ENCODE peak calls at places on chromosomes 2 and 18, in six cellular contexts. C is epithelial cell of esophagus, D is foreskin fibroblast, P is stomach, L is hepatocyte, N is ACHN. V is an unnamed sample.

GRCh38 chr2:47422016-47422415 is 19.1 kb downstream of the MSH2 start:
- DNase-seq in C (no peak), D (peak), P (no peak), L (no peak), N (no peak), V (no peak)

GRCh38 chr2:176483901-176484568 is 214.8 kb downstream of the MTX2 start:
- DNase-seq in C (no peak), D (no peak), P (no peak), L (no peak), N (no peak), V (no peak)

GRCh38 chr2:12347049-12347448 is 369.7 kb upstream of the TRIB2 start:
- DNase-seq in C (peak), D (peak), P (no peak), L (no peak), N (no peak), V (no peak)

GRCh38 chr2:3598197-3598910 is 3.4 kb downstream of the COLEC11 start:
- DNase-seq in C (no peak), D (no peak), P (no peak), L (no peak), N (no peak), V (no peak)

GRCh38 chr2:221482581-221483140 is 89.4 kb downstream of the EPHA4 start:
- DNase-seq in C (no peak), D (no peak), P (no peak), L (no peak), N (no peak), V (no peak)

GRCh38 chr18:78641689-78642231 is 337.9 kb upstream of the SALL3 start:
- DNase-seq in C (no peak), D (no peak), P (no peak), L (no peak), N (no peak), V (no peak)

GRCh38 chr2:217875138-217875537 is 127.7 kb downstream of the TNS1 start:
- DNase-seq in C (no peak), D (peak), P (no peak), L (no peak), N (no peak), V (no peak)

GRCh38 chr2:229416116-229416694 is 145.1 kb upstream of the PID1 start:
- DNase-seq in C (no peak), D (peak), P (peak), L (no peak), N (no peak), V (peak)

GRCh38 chr2:222115296-222115695 is 183.5 kb downstream of the PAX3 start:
- DNase-seq in C (no peak), D (no peak), P (no peak), L (no peak), N (no peak), V (no peak)

GRCh38 chr18:48896875-48897511 is 53.8 kb downstream of the SMAD7 start:
- DNase-seq in C (no peak), D (peak), P (peak), L (peak), N (no peak), V (peak)

GRCh38 chr2:19545507-19545906 is 187.1 kb upstream of the OSR1 start:
- DNase-seq in C (no peak), D (no peak), P (no peak), L (no peak), N (no peak), V (no peak)